ENCODE peak calls at places on chromosomes 13 and 19, in ten cellular contexts. One of them, this sample, is unnamed.

GRCh38 chr13:75550159-75550567 is 572 bp downstream of the UCHL3 start:
- DNase-seq in stimulated activated CD8-positive, alpha-beta memory T cell treated with anti-CD3 and anti-CD28 coated beads, Interleukin-4, amount 100 ng/mL, for 24 hours: no peak
- DNase-seq in HT1080: peak
- DNase-seq in right atrium auricular region: no peak
- DNase-seq in glutamatergic neuron: no peak
- DNase-seq in astrocyte of the hippocampus: peak
- DNase-seq in tibial artery: no peak
- DNase-seq in effector memory CD4-positive, alpha-beta T cell: no peak
- DNase-seq in stimulated activated CD4-positive, alpha-beta T cell treated with anti-CD3 and anti-CD28 coated beads, Interleukin-1b, Interleukin-23, amount 100 ng/mL, for 24 hours: no peak
- DNase-seq in pulmonary artery endothelial cell: peak
- DNase-seq in this sample: peak

GRCh38 chr19:38816131-38816750 is 3.5 kb upstream of the LGALS4 start:
- DNase-seq in stimulated activated CD8-positive, alpha-beta memory T cell treated with anti-CD3 and anti-CD28 coated beads, Interleukin-4, amount 100 ng/mL, for 24 hours: no peak
- DNase-seq in HT1080: no peak
- DNase-seq in right atrium auricular region: no peak
- DNase-seq in glutamatergic neuron: no peak
- DNase-seq in astrocyte of the hippocampus: no peak
- DNase-seq in tibial artery: no peak
- DNase-seq in effector memory CD4-positive, alpha-beta T cell: no peak
- DNase-seq in stimulated activated CD4-positive, alpha-beta T cell treated with anti-CD3 and anti-CD28 coated beads, Interleukin-1b, Interleukin-23, amount 100 ng/mL, for 24 hours: no peak
- DNase-seq in pulmonary artery endothelial cell: no peak
- DNase-seq in this sample: no peak

GRCh38 chr19:7605490-7606222 is 10.0 kb downstream of the CAMSAP3 start:
- DNase-seq in stimulated activated CD8-positive, alpha-beta memory T cell treated with anti-CD3 and anti-CD28 coated beads, Interleukin-4, amount 100 ng/mL, for 24 hours: no peak
- DNase-seq in HT1080: peak
- DNase-seq in right atrium auricular region: no peak
- DNase-seq in glutamatergic neuron: no peak
- DNase-seq in astrocyte of the hippocampus: no peak
- DNase-seq in tibial artery: no peak
- DNase-seq in effector memory CD4-positive, alpha-beta T cell: no peak
- DNase-seq in stimulated activated CD4-positive, alpha-beta T cell treated with anti-CD3 and anti-CD28 coated beads, Interleukin-1b, Interleukin-23, amount 100 ng/mL, for 24 hours: no peak
- DNase-seq in pulmonary artery endothelial cell: no peak
- DNase-seq in this sample: peak

GRCh38 chr19:44685877-44686276 is 13.1 kb upstream of the CEACAM16 start:
- DNase-seq in stimulated activated CD8-positive, alpha-beta memory T cell treated with anti-CD3 and anti-CD28 coated beads, Interleukin-4, amount 100 ng/mL, for 24 hours: no peak
- DNase-seq in HT1080: peak
- DNase-seq in right atrium auricular region: no peak
- DNase-seq in glutamatergic neuron: no peak
- DNase-seq in astrocyte of the hippocampus: peak
- DNase-seq in tibial artery: no peak
- DNase-seq in effector memory CD4-positive, alpha-beta T cell: no peak
- DNase-seq in stimulated activated CD4-positive, alpha-beta T cell treated with anti-CD3 and anti-CD28 coated beads, Interleukin-1b, Interleukin-23, amount 100 ng/mL, for 24 hours: no peak
- DNase-seq in pulmonary artery endothelial cell: no peak
- DNase-seq in this sample: peak

GRCh38 chr13:98921015-98921414 is 56.8 kb downstream of the DOCK9 start:
- DNase-seq in stimulated activated CD8-positive, alpha-beta memory T cell treated with anti-CD3 and anti-CD28 coated beads, Interleukin-4, amount 100 ng/mL, for 24 hours: no peak
- DNase-seq in HT1080: no peak
- DNase-seq in right atrium auricular region: no peak
- DNase-seq in glutamatergic neuron: no peak
- DNase-seq in astrocyte of the hippocampus: no peak
- DNase-seq in tibial artery: no peak
- DNase-seq in effector memory CD4-positive, alpha-beta T cell: no peak
- DNase-seq in stimulated activated CD4-positive, alpha-beta T cell treated with anti-CD3 and anti-CD28 coated beads, Interleukin-1b, Interleukin-23, amount 100 ng/mL, for 24 hours: no peak
- DNase-seq in pulmonary artery endothelial cell: no peak
- DNase-seq in this sample: no peak

GRCh38 chr19:41575998-41576397 is at the start of gene CEACAM21:
- DNase-seq in stimulated activated CD8-positive, alpha-beta memory T cell treated with anti-CD3 and anti-CD28 coated beads, Interleukin-4, amount 100 ng/mL, for 24 hours: no peak
- DNase-seq in HT1080: no peak
- DNase-seq in right atrium auricular region: peak
- DNase-seq in glutamatergic neuron: no peak
- DNase-seq in astrocyte of the hippocampus: no peak
- DNase-seq in tibial artery: no peak
- DNase-seq in effector memory CD4-positive, alpha-beta T cell: no peak
- DNase-seq in stimulated activated CD4-positive, alpha-beta T cell treated with anti-CD3 and anti-CD28 coated beads, Interleukin-1b, Interleukin-23, amount 100 ng/mL, for 24 hours: no peak
- DNase-seq in pulmonary artery endothelial cell: no peak
- DNase-seq in this sample: no peak

GRCh38 chr19:55857974-55858373 is 21.6 kb downstream of the NLRP4 start:
- DNase-seq in stimulated activated CD8-positive, alpha-beta memory T cell treated with anti-CD3 and anti-CD28 coated beads, Interleukin-4, amount 100 ng/mL, for 24 hours: no peak
- DNase-seq in HT1080: no peak
- DNase-seq in right atrium auricular region: no peak
- DNase-seq in glutamatergic neuron: no peak
- DNase-seq in astrocyte of the hippocampus: no peak
- DNase-seq in tibial artery: no peak
- DNase-seq in effector memory CD4-positive, alpha-beta T cell: no peak
- DNase-seq in stimulated activated CD4-positive, alpha-beta T cell treated with anti-CD3 and anti-CD28 coated beads, Interleukin-1b, Interleukin-23, amount 100 ng/mL, for 24 hours: no peak
- DNase-seq in pulmonary artery endothelial cell: no peak
- DNase-seq in this sample: no peak

GRCh38 chr13:49652691-49653305 is 24.5 kb downstream of the ARL11 start:
- DNase-seq in stimulated activated CD8-positive, alpha-beta memory T cell treated with anti-CD3 and anti-CD28 coated beads, Interleukin-4, amount 100 ng/mL, for 24 hours: no peak
- DNase-seq in HT1080: peak
- DNase-seq in right atrium auricular region: no peak
- DNase-seq in glutamatergic neuron: peak
- DNase-seq in astrocyte of the hippocampus: no peak
- DNase-seq in tibial artery: no peak
- DNase-seq in effector memory CD4-positive, alpha-beta T cell: no peak
- DNase-seq in stimulated activated CD4-positive, alpha-beta T cell treated with anti-CD3 and anti-CD28 coated beads, Interleukin-1b, Interleukin-23, amount 100 ng/mL, for 24 hours: no peak
- DNase-seq in pulmonary artery endothelial cell: no peak
- DNase-seq in this sample: no peak

GRCh38 chr19:44308011-44308410 is 3.2 kb upstream of the ZNF235 start:
- DNase-seq in stimulated activated CD8-positive, alpha-beta memory T cell treated with anti-CD3 and anti-CD28 coated beads, Interleukin-4, amount 100 ng/mL, for 24 hours: no peak
- DNase-seq in HT1080: peak
- DNase-seq in right atrium auricular region: no peak
- DNase-seq in glutamatergic neuron: no peak
- DNase-seq in astrocyte of the hippocampus: no peak
- DNase-seq in tibial artery: no peak
- DNase-seq in effector memory CD4-positive, alpha-beta T cell: no peak
- DNase-seq in stimulated activated CD4-positive, alpha-beta T cell treated with anti-CD3 and anti-CD28 coated beads, Interleukin-1b, Interleukin-23, amount 100 ng/mL, for 24 hours: no peak
- DNase-seq in pulmonary artery endothelial cell: no peak
- DNase-seq in this sample: peak

GRCh38 chr19:58294743-58295374 is 10.3 kb upstream of the ERVK3-1 start:
- DNase-seq in stimulated activated CD8-positive, alpha-beta memory T cell treated with anti-CD3 and anti-CD28 coated beads, Interleukin-4, amount 100 ng/mL, for 24 hours: no peak
- DNase-seq in HT1080: no peak
- DNase-seq in right atrium auricular region: no peak
- DNase-seq in glutamatergic neuron: no peak
- DNase-seq in astrocyte of the hippocampus: no peak
- DNase-seq in tibial artery: no peak
- DNase-seq in effector memory CD4-positive, alpha-beta T cell: no peak
- DNase-seq in stimulated activated CD4-positive, alpha-beta T cell treated with anti-CD3 and anti-CD28 coated beads, Interleukin-1b, Interleukin-23, amount 100 ng/mL, for 24 hours: no peak
- DNase-seq in pulmonary artery endothelial cell: no peak
- DNase-seq in this sample: no peak

GRCh38 chr19:2532252-2533071 is 56.5 kb downstream of the GADD45B start:
- DNase-seq in stimulated activated CD8-positive, alpha-beta memory T cell treated with anti-CD3 and anti-CD28 coated beads, Interleukin-4, amount 100 ng/mL, for 24 hours: no peak
- DNase-seq in HT1080: peak
- DNase-seq in right atrium auricular region: no peak
- DNase-seq in glutamatergic neuron: no peak
- DNase-seq in astrocyte of the hippocampus: peak
- DNase-seq in tibial artery: no peak
- DNase-seq in effector memory CD4-positive, alpha-beta T cell: no peak
- DNase-seq in stimulated activated CD4-positive, alpha-beta T cell treated with anti-CD3 and anti-CD28 coated beads, Interleukin-1b, Interleukin-23, amount 100 ng/mL, for 24 hours: no peak
- DNase-seq in pulmonary artery endothelial cell: peak
- DNase-seq in this sample: peak

GRCh38 chr13:27632214-27632613 is 10.5 kb downstream of the POLR1D start:
- DNase-seq in stimulated activated CD8-positive, alpha-beta memory T cell treated with anti-CD3 and anti-CD28 coated beads, Interleukin-4, amount 100 ng/mL, for 24 hours: no peak
- DNase-seq in HT1080: no peak
- DNase-seq in right atrium auricular region: no peak
- DNase-seq in glutamatergic neuron: no peak
- DNase-seq in astrocyte of the hippocampus: no peak
- DNase-seq in tibial artery: no peak
- DNase-seq in effector memory CD4-positive, alpha-beta T cell: no peak
- DNase-seq in stimulated activated CD4-positive, alpha-beta T cell treated with anti-CD3 and anti-CD28 coated beads, Interleukin-1b, Interleukin-23, amount 100 ng/mL, for 24 hours: no peak
- DNase-seq in pulmonary artery endothelial cell: no peak
- DNase-seq in this sample: no peak

GRCh38 chr19:3665681-3666544 is 34.4 kb downstream of the PIP5K1C start:
- DNase-seq in stimulated activated CD8-positive, alpha-beta memory T cell treated with anti-CD3 and anti-CD28 coated beads, Interleukin-4, amount 100 ng/mL, for 24 hours: peak
- DNase-seq in HT1080: no peak
- DNase-seq in right atrium auricular region: peak
- DNase-seq in glutamatergic neuron: peak
- DNase-seq in astrocyte of the hippocampus: peak
- DNase-seq in tibial artery: peak
- DNase-seq in effector memory CD4-positive, alpha-beta T cell: peak
- DNase-seq in stimulated activated CD4-positive, alpha-beta T cell treated with anti-CD3 and anti-CD28 coated beads, Interleukin-1b, Interleukin-23, amount 100 ng/mL, for 24 hours: peak
- DNase-seq in pulmonary artery endothelial cell: no peak
- DNase-seq in this sample: no peak

GRCh38 chr13:94303644-94304174 is 175.8 kb downstream of the DCT start:
- DNase-seq in stimulated activated CD8-positive, alpha-beta memory T cell treated with anti-CD3 and anti-CD28 coated beads, Interleukin-4, amount 100 ng/mL, for 24 hours: no peak
- DNase-seq in HT1080: no peak
- DNase-seq in right atrium auricular region: no peak
- DNase-seq in glutamatergic neuron: peak
- DNase-seq in astrocyte of the hippocampus: no peak
- DNase-seq in tibial artery: no peak
- DNase-seq in effector memory CD4-positive, alpha-beta T cell: no peak
- DNase-seq in stimulated activated CD4-positive, alpha-beta T cell treated with anti-CD3 and anti-CD28 coated beads, Interleukin-1b, Interleukin-23, amount 100 ng/mL, for 24 hours: no peak
- DNase-seq in pulmonary artery endothelial cell: no peak
- DNase-seq in this sample: no peak

GRCh38 chr13:110323172-110323851 is 16.2 kb downstream of the COL4A2 start:
- DNase-seq in stimulated activated CD8-positive, alpha-beta memory T cell treated with anti-CD3 and anti-CD28 coated beads, Interleukin-4, amount 100 ng/mL, for 24 hours: no peak
- DNase-seq in HT1080: peak
- DNase-seq in right atrium auricular region: peak
- DNase-seq in glutamatergic neuron: no peak
- DNase-seq in astrocyte of the hippocampus: peak
- DNase-seq in tibial artery: peak
- DNase-seq in effector memory CD4-positive, alpha-beta T cell: no peak
- DNase-seq in stimulated activated CD4-positive, alpha-beta T cell treated with anti-CD3 and anti-CD28 coated beads, Interleukin-1b, Interleukin-23, amount 100 ng/mL, for 24 hours: no peak
- DNase-seq in pulmonary artery endothelial cell: no peak
- DNase-seq in this sample: no peak

GRCh38 chr19:42283248-42284065 is 14.4 kb downstream of the CIC start:
- DNase-seq in stimulated activated CD8-positive, alpha-beta memory T cell treated with anti-CD3 and anti-CD28 coated beads, Interleukin-4, amount 100 ng/mL, for 24 hours: peak
- DNase-seq in HT1080: peak
- DNase-seq in right atrium auricular region: peak
- DNase-seq in glutamatergic neuron: peak
- DNase-seq in astrocyte of the hippocampus: peak
- DNase-seq in tibial artery: peak
- DNase-seq in effector memory CD4-positive, alpha-beta T cell: peak
- DNase-seq in stimulated activated CD4-positive, alpha-beta T cell treated with anti-CD3 and anti-CD28 coated beads, Interleukin-1b, Interleukin-23, amount 100 ng/mL, for 24 hours: peak
- DNase-seq in pulmonary artery endothelial cell: peak
- DNase-seq in this sample: peak

GRCh38 chr19:2186071-2186846 is 22.5 kb downstream of the DOT1L start:
- DNase-seq in stimulated activated CD8-positive, alpha-beta memory T cell treated with anti-CD3 and anti-CD28 coated beads, Interleukin-4, amount 100 ng/mL, for 24 hours: no peak
- DNase-seq in HT1080: no peak
- DNase-seq in right atrium auricular region: peak
- DNase-seq in glutamatergic neuron: no peak
- DNase-seq in astrocyte of the hippocampus: peak
- DNase-seq in tibial artery: peak
- DNase-seq in effector memory CD4-positive, alpha-beta T cell: no peak
- DNase-seq in stimulated activated CD4-positive, alpha-beta T cell treated with anti-CD3 and anti-CD28 coated beads, Interleukin-1b, Interleukin-23, amount 100 ng/mL, for 24 hours: no peak
- DNase-seq in pulmonary artery endothelial cell: no peak
- DNase-seq in this sample: no peak

GRCh38 chr13:106426909-106427308 is 108.6 kb downstream of the EFNB2 start:
- DNase-seq in stimulated activated CD8-positive, alpha-beta memory T cell treated with anti-CD3 and anti-CD28 coated beads, Interleukin-4, amount 100 ng/mL, for 24 hours: no peak
- DNase-seq in HT1080: no peak
- DNase-seq in right atrium auricular region: no peak
- DNase-seq in glutamatergic neuron: no peak
- DNase-seq in astrocyte of the hippocampus: no peak
- DNase-seq in tibial artery: no peak
- DNase-seq in effector memory CD4-positive, alpha-beta T cell: no peak
- DNase-seq in stimulated activated CD4-positive, alpha-beta T cell treated with anti-CD3 and anti-CD28 coated beads, Interleukin-1b, Interleukin-23, amount 100 ng/mL, for 24 hours: no peak
- DNase-seq in pulmonary artery endothelial cell: no peak
- DNase-seq in this sample: no peak

GRCh38 chr13:43720780-43721397 is 65.9 kb downstream of the ENOX1 start:
- DNase-seq in stimulated activated CD8-positive, alpha-beta memory T cell treated with anti-CD3 and anti-CD28 coated beads, Interleukin-4, amount 100 ng/mL, for 24 hours: no peak
- DNase-seq in HT1080: peak
- DNase-seq in right atrium auricular region: no peak
- DNase-seq in glutamatergic neuron: no peak
- DNase-seq in astrocyte of the hippocampus: no peak
- DNase-seq in tibial artery: no peak
- DNase-seq in effector memory CD4-positive, alpha-beta T cell: no peak
- DNase-seq in stimulated activated CD4-positive, alpha-beta T cell treated with anti-CD3 and anti-CD28 coated beads, Interleukin-1b, Interleukin-23, amount 100 ng/mL, for 24 hours: no peak
- DNase-seq in pulmonary artery endothelial cell: no peak
- DNase-seq in this sample: peak

GRCh38 chr13:112141643-112142400 is 74.9 kb downstream of the SOX1 start:
- DNase-seq in stimulated activated CD8-positive, alpha-beta memory T cell treated with anti-CD3 and anti-CD28 coated beads, Interleukin-4, amount 100 ng/mL, for 24 hours: no peak
- DNase-seq in HT1080: no peak
- DNase-seq in right atrium auricular region: no peak
- DNase-seq in glutamatergic neuron: no peak
- DNase-seq in astrocyte of the hippocampus: no peak
- DNase-seq in tibial artery: peak
- DNase-seq in effector memory CD4-positive, alpha-beta T cell: no peak
- DNase-seq in stimulated activated CD4-positive, alpha-beta T cell treated with anti-CD3 and anti-CD28 coated beads, Interleukin-1b, Interleukin-23, amount 100 ng/mL, for 24 hours: no peak
- DNase-seq in pulmonary artery endothelial cell: no peak
- DNase-seq in this sample: no peak

GRCh38 chr19:916645-917322 is 349 bp upstream of the KISS1R start:
- DNase-seq in stimulated activated CD8-positive, alpha-beta memory T cell treated with anti-CD3 and anti-CD28 coated beads, Interleukin-4, amount 100 ng/mL, for 24 hours: no peak
- DNase-seq in HT1080: no peak
- DNase-seq in right atrium auricular region: no peak
- DNase-seq in glutamatergic neuron: no peak
- DNase-seq in astrocyte of the hippocampus: no peak
- DNase-seq in tibial artery: no peak
- DNase-seq in effector memory CD4-positive, alpha-beta T cell: no peak
- DNase-seq in stimulated activated CD4-positive, alpha-beta T cell treated with anti-CD3 and anti-CD28 coated beads, Interleukin-1b, Interleukin-23, amount 100 ng/mL, for 24 hours: no peak
- DNase-seq in pulmonary artery endothelial cell: no peak
- DNase-seq in this sample: no peak

GRCh38 chr19:1648926-1649541 is 3.4 kb downstream of the TCF3 start:
- DNase-seq in stimulated activated CD8-positive, alpha-beta memory T cell treated with anti-CD3 and anti-CD28 coated beads, Interleukin-4, amount 100 ng/mL, for 24 hours: no peak
- DNase-seq in HT1080: no peak
- DNase-seq in right atrium auricular region: no peak
- DNase-seq in glutamatergic neuron: no peak
- DNase-seq in astrocyte of the hippocampus: peak
- DNase-seq in tibial artery: no peak
- DNase-seq in effector memory CD4-positive, alpha-beta T cell: no peak
- DNase-seq in stimulated activated CD4-positive, alpha-beta T cell treated with anti-CD3 and anti-CD28 coated beads, Interleukin-1b, Interleukin-23, amount 100 ng/mL, for 24 hours: no peak
- DNase-seq in pulmonary artery endothelial cell: no peak
- DNase-seq in this sample: no peak

GRCh38 chr13:39149896-39150295 is 111.6 kb downstream of the NHLRC3 start:
- DNase-seq in stimulated activated CD8-positive, alpha-beta memory T cell treated with anti-CD3 and anti-CD28 coated beads, Interleukin-4, amount 100 ng/mL, for 24 hours: no peak
- DNase-seq in HT1080: no peak
- DNase-seq in right atrium auricular region: no peak
- DNase-seq in glutamatergic neuron: no peak
- DNase-seq in astrocyte of the hippocampus: no peak
- DNase-seq in tibial artery: no peak
- DNase-seq in effector memory CD4-positive, alpha-beta T cell: no peak
- DNase-seq in stimulated activated CD4-positive, alpha-beta T cell treated with anti-CD3 and anti-CD28 coated beads, Interleukin-1b, Interleukin-23, amount 100 ng/mL, for 24 hours: no peak
- DNase-seq in pulmonary artery endothelial cell: no peak
- DNase-seq in this sample: no peak

GRCh38 chr19:27679399-27679798 is 1533.6 kb downstream of the UQCRFS1 start:
- DNase-seq in stimulated activated CD8-positive, alpha-beta memory T cell treated with anti-CD3 and anti-CD28 coated beads, Interleukin-4, amount 100 ng/mL, for 24 hours: no peak
- DNase-seq in HT1080: no peak
- DNase-seq in right atrium auricular region: no peak
- DNase-seq in glutamatergic neuron: no peak
- DNase-seq in astrocyte of the hippocampus: no peak
- DNase-seq in tibial artery: peak
- DNase-seq in effector memory CD4-positive, alpha-beta T cell: no peak
- DNase-seq in stimulated activated CD4-positive, alpha-beta T cell treated with anti-CD3 and anti-CD28 coated beads, Interleukin-1b, Interleukin-23, amount 100 ng/mL, for 24 hours: no peak
- DNase-seq in pulmonary artery endothelial cell: no peak
- DNase-seq in this sample: no peak

GRCh38 chr13:20831933-20832332 is 58.2 kb upstream of the EEF1AKMT1 start:
- DNase-seq in stimulated activated CD8-positive, alpha-beta memory T cell treated with anti-CD3 and anti-CD28 coated beads, Interleukin-4, amount 100 ng/mL, for 24 hours: no peak
- DNase-seq in HT1080: no peak
- DNase-seq in right atrium auricular region: no peak
- DNase-seq in glutamatergic neuron: no peak
- DNase-seq in astrocyte of the hippocampus: no peak
- DNase-seq in tibial artery: no peak
- DNase-seq in effector memory CD4-positive, alpha-beta T cell: no peak
- DNase-seq in stimulated activated CD4-positive, alpha-beta T cell treated with anti-CD3 and anti-CD28 coated beads, Interleukin-1b, Interleukin-23, amount 100 ng/mL, for 24 hours: no peak
- DNase-seq in pulmonary artery endothelial cell: no peak
- DNase-seq in this sample: no peak

GRCh38 chr13:31322025-31322424 is 122.2 kb downstream of the B3GLCT start:
- DNase-seq in stimulated activated CD8-positive, alpha-beta memory T cell treated with anti-CD3 and anti-CD28 coated beads, Interleukin-4, amount 100 ng/mL, for 24 hours: no peak
- DNase-seq in HT1080: no peak
- DNase-seq in right atrium auricular region: peak
- DNase-seq in glutamatergic neuron: no peak
- DNase-seq in astrocyte of the hippocampus: no peak
- DNase-seq in tibial artery: no peak
- DNase-seq in effector memory CD4-positive, alpha-beta T cell: no peak
- DNase-seq in stimulated activated CD4-positive, alpha-beta T cell treated with anti-CD3 and anti-CD28 coated beads, Interleukin-1b, Interleukin-23, amount 100 ng/mL, for 24 hours: no peak
- DNase-seq in pulmonary artery endothelial cell: no peak
- DNase-seq in this sample: peak

GRCh38 chr19:52735734-52736133 is 890 bp upstream of the ZNF611 start:
- DNase-seq in stimulated activated CD8-positive, alpha-beta memory T cell treated with anti-CD3 and anti-CD28 coated beads, Interleukin-4, amount 100 ng/mL, for 24 hours: no peak
- DNase-seq in HT1080: no peak
- DNase-seq in right atrium auricular region: peak
- DNase-seq in glutamatergic neuron: peak
- DNase-seq in astrocyte of the hippocampus: peak
- DNase-seq in tibial artery: peak
- DNase-seq in effector memory CD4-positive, alpha-beta T cell: no peak
- DNase-seq in stimulated activated CD4-positive, alpha-beta T cell treated with anti-CD3 and anti-CD28 coated beads, Interleukin-1b, Interleukin-23, amount 100 ng/mL, for 24 hours: no peak
- DNase-seq in pulmonary artery endothelial cell: peak
- DNase-seq in this sample: peak